ENCODE peak calls at places on chromosomes 11 and 22, in eight cellular contexts. Q is occipital lobe; P is stimulated activated CD4-positive, alpha-beta T cell treated with anti-CD3 and anti-CD28 coated beads, Interleukin-15, amount 100 ng/mL, for 1 hour; J is NCI-H1417; V is stomach; C is NCI-H345; Z is neural crest cell; K is EL. E is an unnamed sample.

GRCh38 chr11:9719949-9720646 is 56.2 kb downstream of the SWAP70 start:
- DNase-seq in Q (no peak), P (no peak), J (no peak), V (no peak), C (no peak), Z (no peak), K (no peak), E (no peak)

GRCh38 chr11:69066122-69067112 is 17.7 kb downstream of the TPCN2 start:
- DNase-seq in Q (no peak), P (no peak), J (no peak), V (no peak), C (no peak), Z (no peak), K (no peak), E (no peak)

GRCh38 chr11:70688142-70688541 is 289.8 kb downstream of the CTTN start:
- DNase-seq in Q (no peak), P (no peak), J (no peak), V (no peak), C (no peak), Z (no peak), K (no peak), E (no peak)

GRCh38 chr11:93285430-93285829 is 45.1 kb upstream of the DEUP1 start:
- DNase-seq in Q (no peak), P (no peak), J (peak; percentile 28), V (no peak), C (no peak), Z (no peak), K (no peak), E (no peak)

GRCh38 chr11:116035972-116036371 is 531.8 kb upstream of the CADM1 start:
- DNase-seq in Q (no peak), P (no peak), J (peak; percentile 94), V (no peak), C (peak; percentile 94), Z (no peak), K (no peak), E (peak; percentile 84)

GRCh38 chr11:123654566-123655081 is at the start of gene SCN3B:
- DNase-seq in Q (peak; percentile 57), P (no peak), J (peak; percentile 88), V (peak; percentile 66), C (peak; percentile 93), Z (peak; percentile 68), K (peak; percentile 71), E (peak; percentile 35)

GRCh38 chr11:47786373-47786772 is 19.2 kb upstream of the FNBP4 start:
- DNase-seq in Q (no peak), P (no peak), J (no peak), V (no peak), C (no peak), Z (no peak), K (no peak), E (no peak)

GRCh38 chr11:27618591-27618990 is 81.7 kb downstream of the BDNF start:
- DNase-seq in Q (no peak), P (no peak), J (no peak), V (no peak), C (no peak), Z (no peak), K (peak; percentile 24), E (no peak)

GRCh38 chr11:26778000-26778757 is 56.3 kb upstream of the SLC5A12 start:
- DNase-seq in Q (no peak), P (no peak), J (no peak), V (no peak), C (no peak), Z (no peak), K (peak; percentile 68), E (no peak)

GRCh38 chr11:68145120-68145866 is 24.1 kb upstream of the CHKA start:
- DNase-seq in Q (no peak), P (no peak), J (no peak), V (peak; percentile 58), C (no peak), Z (no peak), K (no peak), E (no peak)

GRCh38 chr22:48605856-48606255 is 1221.8 kb downstream of the BRD1 start:
- DNase-seq in Q (no peak), P (no peak), J (no peak), V (no peak), C (peak; percentile 49), Z (no peak), K (no peak), E (no peak)

GRCh38 chr11:133343951-133344350 is 188.3 kb downstream of the OPCML start:
- DNase-seq in Q (no peak), P (no peak), J (no peak), V (no peak), C (peak; percentile 84), Z (no peak), K (no peak), E (peak; percentile 46)

GRCh38 chr11:45110562-45110961 is 35.9 kb upstream of the PRDM11 start:
- DNase-seq in Q (no peak), P (no peak), J (peak; percentile 87), V (peak; percentile 48), C (peak; percentile 79), Z (peak; percentile 48), K (peak; percentile 65), E (peak; percentile 73)

GRCh38 chr22:37242395-37242918 is 1.6 kb downstream of the RAC2 start:
- DNase-seq in Q (no peak), P (peak; percentile 82), J (no peak), V (peak; percentile 74), C (no peak), Z (no peak), K (peak; percentile 61), E (no peak)

GRCh38 chr22:27461470-27461869 is 340.1 kb downstream of the MN1 start:
- DNase-seq in Q (no peak), P (no peak), J (no peak), V (no peak), C (no peak), Z (no peak), K (peak; percentile 99), E (no peak)

GRCh38 chr11:117824571-117825537 is at the start of gene FXYD2:
- DNase-seq in Q (no peak), P (no peak), J (no peak), V (peak; percentile 27), C (peak; percentile 11), Z (no peak), K (no peak), E (no peak)

GRCh38 chr11:26649884-26650283 is 72.0 kb downstream of the SLC5A12 start:
- DNase-seq in Q (peak; percentile 5), P (no peak), J (peak; percentile 89), V (peak; percentile 58), C (peak; percentile 55), Z (peak; percentile 67), K (peak; percentile 61), E (peak; percentile 80)

GRCh38 chr11:118067006-118067405 is 9.9 kb upstream of the TMPRSS4 start:
- DNase-seq in Q (no peak), P (no peak), J (no peak), V (no peak), C (no peak), Z (no peak), K (no peak), E (no peak)

GRCh38 chr11:117071344-117071787 is 26.9 kb downstream of the SIK3 start:
- DNase-seq in Q (no peak), P (no peak), J (no peak), V (peak; percentile 38), C (peak; percentile 41), Z (no peak), K (peak; percentile 44), E (no peak)